ENCODE peak calls at places on chromosomes 13 and 19, in seven cellular contexts. L is astrocyte of the cerebellum; T is pancreas; W is activated B cell treated with CpG ODN at 0.5 μM for 24 hours; E is activated effector memory CD4-positive, alpha-beta T cell treated with Interleukin-2 at 50 U/mL for 16 hours; D is iPS-NIHi11; Y is fibroblast of the aortic adventitia. M is an unnamed sample.

GRCh38 chr19:11092181-11092538 is 2.9 kb downstream of the LDLR start:
- DNase-seq in Y (peak; percentile 61), W (no peak), T (peak; percentile 48), D (no peak), E (no peak), L (no peak), M (no peak)

GRCh38 chr13:98532254-98532653 is 44.7 kb downstream of the STK24 start:
- DNase-seq in Y (no peak), D (no peak), T (no peak), W (no peak), L (no peak), E (no peak), M (no peak)

GRCh38 chr13:111330211-111330610 is 9.8 kb downstream of the TEX29 start:
- DNase-seq in Y (no peak), E (no peak), W (no peak), T (no peak), L (no peak), D (no peak), M (no peak)

GRCh38 chr13:106685142-106685541 is 117.2 kb upstream of the ARGLU1 start:
- DNase-seq in W (no peak), L (no peak), Y (no peak), E (no peak), T (no peak), D (no peak), M (no peak)

GRCh38 chr19:17794731-17795494 is at the start of gene B3GNT3:
- DNase-seq in E (no peak), Y (no peak), W (no peak), D (peak; percentile 78), T (peak; percentile 82), L (no peak), M (no peak)

GRCh38 chr19:18774107-18774506 is 17.0 kb downstream of the COMP start:
- DNase-seq in Y (no peak), W (no peak), D (no peak), L (no peak), E (no peak), T (no peak), M (no peak)

GRCh38 chr19:40139533-40140287 is 49.0 kb upstream of the ZNF780A start:
- DNase-seq in W (no peak), Y (peak; percentile 75), L (peak; percentile 39), T (no peak), E (no peak), D (peak; percentile 29), M (no peak)

GRCh38 chr19:54577334-54577733 is 3.7 kb downstream of the LILRA2 start:
- DNase-seq in T (no peak), Y (no peak), W (no peak), E (no peak), L (no peak), D (no peak), M (no peak)

GRCh38 chr19:11659612-11660011 is 62.3 kb downstream of the ZNF627 start:
- DNase-seq in E (no peak), W (no peak), T (no peak), L (no peak), Y (peak; percentile 19), D (no peak), M (no peak)

GRCh38 chr19:45742969-45743368 is 9.7 kb downstream of the MEIOSIN start:
- DNase-seq in T (no peak), W (no peak), L (no peak), Y (no peak), E (no peak), D (no peak), M (no peak)

GRCh38 chr19:50875795-50876422 is 2.7 kb downstream of the KLK2 start:
- DNase-seq in E (no peak), W (no peak), Y (no peak), T (no peak), D (no peak), L (no peak), M (no peak)

GRCh38 chr13:114101831-114102520 is 30.4 kb downstream of the RASA3 start:
- DNase-seq in T (no peak), L (no peak), Y (no peak), D (no peak), W (no peak), E (no peak), M (no peak)

GRCh38 chr13:97107815-97108534 is 113.7 kb upstream of the OXGR1 start:
- DNase-seq in L (no peak), W (no peak), Y (peak; percentile 64), D (no peak), E (no peak), T (no peak), M (no peak)

GRCh38 chr13:23212621-23213020 is 31.8 kb downstream of the SGCG start:
- DNase-seq in W (no peak), E (no peak), Y (peak; percentile 1), L (peak; percentile 1), T (no peak), D (no peak), M (no peak)

GRCh38 chr19:50768289-50768688 is 2.0 kb upstream of the GPR32 start:
- DNase-seq in Y (no peak), E (no peak), L (no peak), W (no peak), D (no peak), T (no peak), M (no peak)

GRCh38 chr13:29948246-29948645 is 97.8 kb upstream of the UBL3 start:
- DNase-seq in W (no peak), L (no peak), Y (no peak), E (no peak), T (no peak), D (no peak), M (no peak)

GRCh38 chr13:67139551-67139950 is 90.6 kb downstream of the PCDH9 start:
- DNase-seq in L (no peak), Y (no peak), W (no peak), D (no peak), T (no peak), E (no peak), M (no peak)

GRCh38 chr19:27892500-27892899 is 1320.5 kb downstream of the UQCRFS1 start:
- DNase-seq in T (no peak), D (no peak), L (no peak), Y (no peak), W (no peak), E (no peak), M (no peak)

GRCh38 chr13:69556540-69557196 is 551.0 kb upstream of the ATXN8OS start:
- DNase-seq in Y (no peak), D (no peak), L (no peak), T (no peak), E (no peak), W (no peak), M (no peak)

GRCh38 chr13:114128624-114129522 is 3.5 kb downstream of the RASA3 start:
- DNase-seq in W (peak; percentile 81), L (peak; percentile 82), Y (peak; percentile 87), D (no peak), E (peak; percentile 86), T (no peak), M (no peak)

GRCh38 chr19:3285647-3286176 is 61.3 kb downstream of the CELF5 start:
- DNase-seq in Y (no peak), D (peak; percentile 96), E (peak; percentile 10), L (no peak), T (no peak), W (no peak), M (no peak)

GRCh38 chr13:28229522-28229921 is 91.2 kb downstream of the PAN3 start:
- DNase-seq in Y (no peak), D (no peak), W (no peak), L (no peak), E (no peak), T (no peak), M (no peak)

GRCh38 chr13:83215627-83216026 is 666.6 kb downstream of the SLITRK1 start:
- DNase-seq in E (no peak), D (no peak), T (no peak), Y (peak; percentile 82), L (peak; percentile 36), W (no peak), M (no peak)

GRCh38 chr13:20231839-20232555 is at the start of gene GJB6:
- DNase-seq in T (no peak), W (no peak), D (peak; percentile 90), E (peak; percentile 5), L (no peak), Y (no peak), M (no peak)

GRCh38 chr19:3982701-3983541 is 2.3 kb downstream of the EEF2 start:
- DNase-seq in W (no peak), E (no peak), T (peak; percentile 29), Y (peak; percentile 45), D (peak; percentile 5), L (no peak), M (no peak)

GRCh38 chr19:28537079-28537478 is 675.9 kb downstream of the UQCRFS1 start:
- DNase-seq in E (no peak), T (no peak), D (no peak), Y (no peak), W (no peak), L (no peak), M (no peak)

GRCh38 chr13:34748078-34748477 is 194.0 kb upstream of the NBEA start:
- DNase-seq in Y (peak; percentile 84), L (peak; percentile 34), E (no peak), W (no peak), D (no peak), T (peak; percentile 18), M (peak; percentile 14)

GRCh38 chr13:52084971-52085370 is 43.9 kb downstream of the NEK5 start:
- DNase-seq in T (no peak), E (no peak), L (no peak), Y (no peak), D (no peak), W (no peak), M (no peak)

GRCh38 chr13:34224877-34225276 is 406.9 kb downstream of the RFC3 start:
- DNase-seq in E (no peak), W (no peak), D (no peak), T (no peak), L (no peak), Y (no peak), M (no peak)

GRCh38 chr13:109795021-109795420 is 8.6 kb upstream of the IRS2 start:
- DNase-seq in W (no peak), E (no peak), T (no peak), D (no peak), L (no peak), Y (peak; percentile 35), M (no peak)

GRCh38 chr19:29492761-29493160 is 33.0 kb upstream of the VSTM2B start:
- DNase-seq in T (no peak), W (no peak), D (no peak), L (no peak), Y (no peak), E (no peak), M (no peak)

GRCh38 chr13:106284358-106284757 is 251.1 kb downstream of the EFNB2 start:
- DNase-seq in D (no peak), T (no peak), E (no peak), L (no peak), Y (no peak), W (no peak), M (no peak)